ENCODE peak calls at places on chromosomes 13 and 19, in five cellular contexts. One of them, this sample, is unnamed.

GRCh38 chr13:110303644-110304043 is 3.3 kb downstream of the COL4A1 start:
- DNase-seq in cardiac fibroblast: no peak
- DNase-seq in thoracic aorta: no peak
- DNase-seq in thyroid gland: no peak
- DNase-seq in left ventricle myocardium inferior: no peak
- DNase-seq in this sample: no peak

GRCh38 chr13:75196112-75196855 is 285.7 kb downstream of the TBC1D4 start:
- DNase-seq in cardiac fibroblast: peak; percentile 88
- DNase-seq in thoracic aorta: no peak
- DNase-seq in thyroid gland: no peak
- DNase-seq in left ventricle myocardium inferior: no peak
- DNase-seq in this sample: peak; percentile 95

GRCh38 chr13:20197361-20197834 is 4.7 kb upstream of the GJB2 start:
- DNase-seq in cardiac fibroblast: peak; percentile 63
- DNase-seq in thoracic aorta: no peak
- DNase-seq in thyroid gland: peak; percentile 26
- DNase-seq in left ventricle myocardium inferior: no peak
- DNase-seq in this sample: peak; percentile 74

GRCh38 chr13:32728327-32728726 is 142.1 kb downstream of the PDS5B start:
- DNase-seq in cardiac fibroblast: no peak
- DNase-seq in thoracic aorta: no peak
- DNase-seq in thyroid gland: no peak
- DNase-seq in left ventricle myocardium inferior: no peak
- DNase-seq in this sample: no peak

GRCh38 chr13:98184796-98185195 is 7.7 kb upstream of the RNF113B start:
- DNase-seq in cardiac fibroblast: no peak
- DNase-seq in thoracic aorta: no peak
- DNase-seq in thyroid gland: no peak
- DNase-seq in left ventricle myocardium inferior: no peak
- DNase-seq in this sample: peak; percentile 75

GRCh38 chr19:6065685-6066365 is 44.5 kb downstream of the RFX2 start:
- DNase-seq in cardiac fibroblast: peak; percentile 58
- DNase-seq in thoracic aorta: no peak
- DNase-seq in thyroid gland: no peak
- DNase-seq in left ventricle myocardium inferior: peak; percentile 43
- DNase-seq in this sample: no peak

GRCh38 chr13:46639033-46639981 is 86.3 kb downstream of the LRCH1 start:
- DNase-seq in cardiac fibroblast: no peak
- DNase-seq in thoracic aorta: no peak
- DNase-seq in thyroid gland: peak; percentile 44
- DNase-seq in left ventricle myocardium inferior: no peak
- DNase-seq in this sample: peak; percentile 46

GRCh38 chr19:58311345-58311744 is 6.2 kb downstream of the ERVK3-1 start:
- DNase-seq in cardiac fibroblast: no peak
- DNase-seq in thoracic aorta: no peak
- DNase-seq in thyroid gland: no peak
- DNase-seq in left ventricle myocardium inferior: no peak
- DNase-seq in this sample: no peak

GRCh38 chr13:76289558-76289957 is 596.6 kb downstream of the KCTD12 start:
- DNase-seq in cardiac fibroblast: no peak
- DNase-seq in thoracic aorta: no peak
- DNase-seq in thyroid gland: no peak
- DNase-seq in left ventricle myocardium inferior: no peak
- DNase-seq in this sample: no peak

GRCh38 chr19:46697142-46697960 is 19.6 kb downstream of the PRKD2 start:
- DNase-seq in cardiac fibroblast: peak; percentile 71
- DNase-seq in thoracic aorta: peak; percentile 59
- DNase-seq in thyroid gland: peak; percentile 81
- DNase-seq in left ventricle myocardium inferior: peak; percentile 89
- DNase-seq in this sample: peak; percentile 85

GRCh38 chr13:80903911-80904310 is 563.0 kb upstream of the SPRY2 start:
- DNase-seq in cardiac fibroblast: peak; percentile 54
- DNase-seq in thoracic aorta: no peak
- DNase-seq in thyroid gland: no peak
- DNase-seq in left ventricle myocardium inferior: no peak
- DNase-seq in this sample: peak; percentile 45

DNA sequence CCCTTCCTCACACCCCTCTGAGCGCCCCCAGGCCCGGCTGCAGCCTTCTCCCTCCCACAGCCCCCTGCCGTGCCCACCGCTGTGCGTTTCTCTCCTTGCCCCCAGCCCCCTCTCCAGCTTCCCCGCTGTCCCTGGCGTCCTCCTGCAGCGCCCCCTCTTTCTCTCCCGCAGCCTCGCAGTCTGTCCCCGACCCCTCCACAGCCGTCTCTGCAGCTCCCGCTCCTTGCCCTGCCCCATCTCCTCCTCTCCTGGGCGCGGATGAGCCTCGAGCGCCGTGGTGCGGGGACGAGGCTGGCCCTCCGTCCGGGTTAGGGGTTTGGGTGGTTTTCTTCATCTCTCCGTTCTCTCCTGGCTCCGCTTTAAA is 1.1 kb downstream of the KMT5C start:
- DNase-seq in cardiac fibroblast: no peak
- DNase-seq in thoracic aorta: no peak
- DNase-seq in thyroid gland: peak; percentile 12
- DNase-seq in left ventricle myocardium inferior: no peak
- DNase-seq in this sample: no peak
- TF ChIP-seq CTCF in cardiac fibroblast: no peak
- TF ChIP-seq CTCF in thoracic aorta: no peak
- TF ChIP-seq CTCF in thyroid gland: no peak
- TF ChIP-seq CTCF in left ventricle myocardium inferior: no peak
- TF ChIP-seq CTCF in this sample: peak; percentile 46

GRCh38 chr13:49629196-49629938 is 1.1 kb downstream of the ARL11 start:
- DNase-seq in cardiac fibroblast: no peak
- DNase-seq in thoracic aorta: no peak
- DNase-seq in thyroid gland: no peak
- DNase-seq in left ventricle myocardium inferior: no peak
- DNase-seq in this sample: no peak

GRCh38 chr13:49629947-49630346 is 1.6 kb downstream of the ARL11 start:
- DNase-seq in cardiac fibroblast: no peak
- DNase-seq in thoracic aorta: no peak
- DNase-seq in thyroid gland: no peak
- DNase-seq in left ventricle myocardium inferior: no peak
- DNase-seq in this sample: no peak

GRCh38 chr13:49632156-49632555 is 3.8 kb downstream of the ARL11 start:
- DNase-seq in cardiac fibroblast: no peak
- DNase-seq in thoracic aorta: no peak
- DNase-seq in thyroid gland: no peak
- DNase-seq in left ventricle myocardium inferior: no peak
- DNase-seq in this sample: no peak

GRCh38 chr13:49627831-49628652 is at the start of gene ARL11:
- DNase-seq in cardiac fibroblast: no peak
- DNase-seq in thoracic aorta: no peak
- DNase-seq in thyroid gland: peak; percentile 44
- DNase-seq in left ventricle myocardium inferior: peak; percentile 64
- DNase-seq in this sample: no peak

DNA sequence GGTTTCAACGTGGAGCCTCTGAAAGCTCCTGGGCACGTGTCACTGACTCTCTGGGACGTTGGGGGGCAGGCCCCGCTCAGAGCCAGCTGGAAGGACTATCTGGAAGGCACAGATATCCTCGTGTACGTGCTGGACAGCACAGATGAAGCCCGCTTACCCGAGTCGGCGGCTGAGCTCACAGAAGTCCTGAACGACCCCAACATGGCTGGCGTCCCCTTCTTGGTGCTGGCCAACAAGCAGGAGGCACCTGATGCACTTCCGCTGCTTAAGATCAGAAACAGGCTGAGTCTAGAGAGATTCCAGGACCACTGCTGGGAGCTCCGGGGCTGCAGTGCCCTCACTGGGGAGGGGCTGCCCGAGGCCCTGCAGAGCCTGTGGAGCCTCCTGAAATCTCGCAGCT is 2.3 kb downstream of the ARL11 start:
- DNase-seq in cardiac fibroblast: no peak
- DNase-seq in thoracic aorta: no peak
- DNase-seq in thyroid gland: no peak
- DNase-seq in left ventricle myocardium inferior: no peak
- DNase-seq in this sample: no peak
- H3K4me3 ChIP-seq in cardiac fibroblast: no peak overlapping the region
- H3K4me3 ChIP-seq in thoracic aorta: no peak overlapping the region
- H3K4me3 ChIP-seq in thyroid gland: no peak overlapping the region
- H3K4me3 ChIP-seq in left ventricle myocardium inferior: no peak overlapping the region
- H3K4me3 ChIP-seq in this sample: no peak overlapping the region

DNA sequence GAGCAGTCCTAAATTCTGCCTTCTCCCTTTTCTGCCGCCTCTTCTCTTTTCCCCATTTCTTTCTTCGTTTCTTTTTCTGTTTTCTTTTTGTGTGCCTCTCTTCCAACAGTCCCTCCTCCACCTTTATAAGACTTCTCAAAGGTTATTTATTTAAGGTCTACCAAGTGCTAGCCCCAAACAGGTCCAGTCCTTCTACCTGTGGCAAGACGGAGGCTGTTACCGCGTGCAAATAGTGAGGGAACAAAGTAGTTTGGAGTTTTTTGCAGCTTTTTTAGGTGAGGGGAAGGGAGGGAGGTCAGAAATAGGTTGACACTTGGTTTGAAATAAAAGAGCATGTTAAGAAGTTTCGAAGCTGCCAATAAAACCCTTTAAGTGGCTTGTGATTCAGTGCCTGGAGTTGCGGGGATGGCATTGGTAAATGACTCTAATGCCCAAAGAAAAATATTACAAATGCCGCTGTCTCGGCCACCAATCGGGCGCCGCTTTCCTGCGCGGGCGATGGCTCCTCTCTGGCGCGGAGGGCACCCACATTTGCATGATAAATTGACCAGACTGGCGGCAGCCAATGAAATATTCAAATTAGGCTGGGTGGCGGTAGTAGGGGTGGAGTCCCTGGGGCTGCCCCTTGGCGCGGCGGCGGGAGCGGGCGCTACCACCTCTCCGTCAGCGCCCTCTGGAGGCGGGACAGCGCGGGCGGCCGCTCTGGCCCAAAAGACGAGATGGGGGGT is 7.5 kb upstream of the TSHZ3 start:
- DNase-seq in cardiac fibroblast: no peak
- DNase-seq in thoracic aorta: no peak
- DNase-seq in thyroid gland: peak; percentile 67
- DNase-seq in left ventricle myocardium inferior: peak; percentile 34
- DNase-seq in this sample: no peak
- TF ChIP-seq CTCF in cardiac fibroblast: peak; percentile 17
- TF ChIP-seq CTCF in thoracic aorta: peak; percentile 37
- TF ChIP-seq CTCF in thyroid gland: peak; percentile 73
- TF ChIP-seq CTCF in left ventricle myocardium inferior: peak; percentile 69
- TF ChIP-seq CTCF in this sample: peak; percentile 37

DNA sequence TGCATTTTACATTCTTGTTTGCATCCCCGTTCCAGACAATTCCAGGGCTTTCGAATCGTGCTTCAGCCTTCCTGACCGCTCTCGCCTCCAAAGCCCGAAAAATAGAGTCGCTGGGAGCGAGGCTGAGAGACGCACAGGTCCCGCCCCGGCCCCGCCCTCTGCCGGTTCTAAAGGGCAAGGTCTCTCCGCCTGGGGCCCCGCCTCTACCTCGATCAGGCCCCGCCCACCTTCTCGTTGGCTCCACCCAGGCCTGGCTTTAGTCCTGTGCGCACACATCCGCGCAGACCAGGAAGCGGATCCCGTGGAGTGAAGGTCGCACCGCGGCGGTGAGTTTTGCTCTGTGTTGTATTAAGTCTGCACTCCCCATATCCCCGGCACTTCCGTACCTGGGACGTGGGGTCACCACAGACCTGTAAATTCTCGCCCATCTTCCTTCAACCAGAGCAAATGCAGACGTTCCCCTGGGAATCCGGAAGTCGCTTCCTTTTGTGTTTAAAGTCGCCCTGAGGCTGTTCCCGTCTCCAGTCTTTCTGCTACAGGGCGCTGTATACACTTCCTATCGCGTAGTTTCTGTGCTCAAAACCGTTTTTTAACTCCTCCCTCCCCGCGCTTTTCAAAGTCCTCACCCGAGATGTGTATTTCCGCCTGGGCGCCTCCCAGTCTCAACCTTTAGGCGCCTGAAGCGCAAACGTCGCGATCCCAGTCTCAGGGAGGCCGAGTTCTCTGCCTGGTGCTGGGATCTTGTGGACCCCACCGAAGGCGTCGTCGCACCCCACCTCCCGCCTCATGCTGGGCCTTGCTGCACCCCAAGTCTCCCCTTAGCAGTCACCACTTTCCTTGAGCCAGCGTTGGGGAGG is at the start of gene ZNF701:
- DNase-seq in cardiac fibroblast: peak; percentile 94
- DNase-seq in thoracic aorta: peak; percentile 82
- DNase-seq in thyroid gland: peak; percentile 97
- DNase-seq in left ventricle myocardium inferior: peak; percentile 97
- DNase-seq in this sample: peak; percentile 96
- H3K4me3 ChIP-seq in cardiac fibroblast: peak within 1 kb of the TSS; percentile 57
- H3K4me3 ChIP-seq in thoracic aorta: peak within 1 kb of the TSS; percentile 83
- H3K4me3 ChIP-seq in thyroid gland: peak within 1 kb of the TSS; percentile 56
- H3K4me3 ChIP-seq in left ventricle myocardium inferior: peak within 1 kb of the TSS; percentile 81
- H3K4me3 ChIP-seq in this sample: peak within 1 kb of the TSS; percentile 93